ENCODE peak calls at places on chromosome 14, in eight cellular contexts. C is esophagus muscularis mucosa, T is OCI-LY7, W is astrocyte, G is body of pancreas, S is WERI-Rb-1, X is MM.1S, K is HepG2. O is an unnamed sample.

GRCh38 chr14:54189358-54190354 is 207.2 kb upstream of the CDKN3 start:
- DNase-seq in X (no peak), K (no peak), S (no peak), C (no peak), G (no peak), T (no peak), W (peak), O (no peak)

GRCh38 chr14:65791551-65791981 is 379.0 kb downstream of the FUT8 start:
- DNase-seq in T (no peak), K (no peak), X (no peak), W (peak), C (no peak), G (no peak), S (no peak), O (no peak)

GRCh38 chr14:25308244-25308643 is 258.3 kb upstream of the STXBP6 start:
- DNase-seq in C (no peak), G (no peak), X (no peak), T (no peak), W (no peak), K (peak), S (no peak), O (no peak)

GRCh38 chr14:59130472-59130871 is 58.0 kb upstream of the DAAM1 start:
- DNase-seq in S (no peak), C (no peak), G (no peak), K (no peak), T (no peak), X (no peak), W (no peak), O (no peak)

GRCh38 chr14:74411671-74412070 is 14.3 kb downstream of the SYNDIG1L start:
- DNase-seq in W (no peak), C (no peak), S (no peak), X (no peak), T (no peak), K (no peak), G (no peak), O (no peak)

GRCh38 chr14:68692916-68693771 is 99.7 kb downstream of the ZFP36L1 start:
- DNase-seq in T (no peak), X (no peak), W (peak), C (no peak), S (no peak), K (no peak), G (no peak), O (no peak)

GRCh38 chr14:49999826-50000214 is 106.9 kb downstream of the ARF6 start:
- DNase-seq in T (no peak), K (no peak), G (no peak), X (no peak), S (no peak), C (no peak), W (no peak), O (no peak)

GRCh38 chr14:75492832-75493579 is 29.3 kb upstream of the BATF start:
- DNase-seq in X (no peak), S (no peak), T (no peak), C (peak), K (no peak), G (no peak), W (no peak), O (peak)

GRCh38 chr14:72512925-72513324 is 381.0 kb downstream of the DPF3 start:
- DNase-seq in T (no peak), S (no peak), W (no peak), X (no peak), K (no peak), G (no peak), C (no peak), O (no peak)

GRCh38 chr14:39229222-39229543 is 4.5 kb upstream of the MIA2 start:
- DNase-seq in T (peak), K (no peak), C (no peak), G (no peak), S (no peak), W (no peak), X (no peak), O (no peak)

GRCh38 chr14:90572461-90573150 is 175.8 kb downstream of the CALM1 start:
- DNase-seq in T (no peak), W (no peak), X (no peak), S (no peak), C (no peak), G (no peak), K (no peak), O (no peak)

GRCh38 chr14:90575781-90576180 is 179.0 kb downstream of the CALM1 start:
- DNase-seq in W (no peak), K (no peak), X (no peak), S (no peak), G (no peak), T (no peak), C (no peak), O (no peak)

GRCh38 chr14:90574640-90575131 is 177.9 kb downstream of the CALM1 start:
- DNase-seq in C (no peak), K (no peak), T (no peak), G (no peak), S (no peak), W (no peak), X (no peak), O (no peak)

GRCh38 chr14:90575336-90575735 is 178.5 kb downstream of the CALM1 start:
- DNase-seq in W (no peak), G (no peak), T (no peak), S (no peak), C (no peak), X (no peak), K (no peak), O (no peak)

GRCh38 chr14:90573385-90574105 is 176.7 kb downstream of the CALM1 start:
- DNase-seq in K (no peak), G (no peak), W (no peak), C (no peak), T (no peak), S (no peak), X (no peak), O (no peak)
- H3K27ac ChIP-seq in K (no peak), G (no peak), W (no peak), C (peak), T (no peak), S (no peak), X (no peak), O (no peak)

DNA sequence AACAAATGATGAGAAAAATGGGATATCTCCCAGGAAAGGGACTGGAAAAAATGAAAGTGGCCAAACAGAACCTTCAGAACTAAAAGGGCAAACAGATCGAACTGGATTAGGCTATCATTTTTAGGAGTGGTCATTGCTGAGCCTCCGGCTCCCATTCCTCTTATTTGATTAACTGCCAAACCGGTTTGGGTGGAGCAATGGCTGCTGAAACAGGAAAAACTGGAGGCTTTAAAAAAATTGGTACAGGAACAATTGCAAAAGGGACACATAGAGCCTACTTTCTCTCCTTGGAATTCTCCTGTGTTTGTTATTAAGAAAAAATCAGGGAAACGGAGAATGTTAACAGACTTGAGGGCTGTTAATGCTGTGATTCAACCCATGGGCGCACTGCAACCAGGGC is 49.7 kb downstream of the TNFAIP2 start:
- DNase-seq in C (no peak), K (no peak), W (no peak), S (no peak), T (no peak), G (no peak), X (no peak), O (no peak)
- H3K4me3 ChIP-seq in C (no peak), K (no peak), W (no peak), S (no peak), T (no peak), G (no peak), X (no peak), O (no peak)

GRCh38 chr14:96102071-96102856 is 63.1 kb downstream of the C14orf132 start:
- DNase-seq in G (no peak), T (no peak), X (no peak), C (no peak), W (no peak), S (no peak), K (no peak), O (no peak)
- TF ChIP-seq CTCF in G (no peak), T (no peak), X (no peak), C (no peak), W (no peak), S (no peak), K (no peak), O (no peak)

GRCh38 chr14:83992857-83993256 is 1537.1 kb upstream of the FLRT2 start:
- DNase-seq in K (no peak), S (no peak), X (no peak), C (no peak), G (no peak), W (peak), T (no peak), O (no peak)
- H3K27ac ChIP-seq in K (no peak), S (no peak), X (no peak), C (no peak), G (no peak), W (no peak), T (no peak), O (no peak)

GRCh38 chr14:99644035-99644587 is 818 bp upstream of the HHIPL1 start:
- DNase-seq in S (no peak), C (no peak), G (no peak), T (no peak), X (no peak), W (no peak), K (no peak), O (no peak)

GRCh38 chr14:99643343-99643742 is 1.6 kb upstream of the HHIPL1 start:
- DNase-seq in X (no peak), T (no peak), W (no peak), C (no peak), S (no peak), G (no peak), K (no peak), O (no peak)

GRCh38 chr14:99645545-99646505 is 896 bp downstream of the HHIPL1 start:
- DNase-seq in S (no peak), C (no peak), K (no peak), X (no peak), W (no peak), G (no peak), T (no peak), O (no peak)

GRCh38 chr14:99647407-99647806 is 2.5 kb downstream of the HHIPL1 start:
- DNase-seq in X (no peak), G (no peak), W (peak), T (no peak), C (no peak), K (no peak), S (peak), O (no peak)

GRCh38 chr14:99644723-99645544 is at the start of gene HHIPL1:
- DNase-seq in S (no peak), X (no peak), W (peak), C (no peak), G (no peak), T (no peak), K (no peak), O (no peak)
- H3K4me3 ChIP-seq in S (no peak), X (no peak), W (peak), C (peak), G (no peak), T (no peak), K (no peak), O (peak)

GRCh38 chr14:22839159-22839779 is 2.9 kb downstream of the MMP14 start:
- DNase-seq in T (no peak), W (no peak), G (no peak), K (no peak), S (no peak), X (no peak), C (no peak), O (no peak)
- TF ChIP-seq CTCF in T (no peak), W (no peak), G (no peak), K (no peak), S (no peak), X (no peak), C (no peak), O (no peak)

GRCh38 chr14:63918411-63918810 is 65.6 kb downstream of the SYNE2 start:
- DNase-seq in W (no peak), X (no peak), G (no peak), C (peak), T (no peak), K (no peak), S (no peak), O (no peak)

GRCh38 chr14:63923422-63923752 is 70.6 kb downstream of the SYNE2 start:
- DNase-seq in S (no peak), G (no peak), W (no peak), X (no peak), K (no peak), C (peak), T (no peak), O (no peak)

GRCh38 chr14:63926641-63927040 is 73.8 kb downstream of the SYNE2 start:
- DNase-seq in K (no peak), S (no peak), X (no peak), W (no peak), T (no peak), C (no peak), G (no peak), O (no peak)

GRCh38 chr14:63924375-63924774 is 71.6 kb downstream of the SYNE2 start:
- DNase-seq in K (no peak), G (no peak), C (no peak), W (no peak), X (no peak), S (no peak), T (no peak), O (no peak)

GRCh38 chr14:63922696-63923421 is 70.1 kb downstream of the SYNE2 start:
- DNase-seq in C (peak), X (peak), K (peak), T (no peak), W (peak), G (peak), S (no peak), O (no peak)
- H3K27ac ChIP-seq in C (peak), X (peak), K (peak), T (no peak), W (no peak), G (peak), S (no peak), O (peak)